ENCODE peak calls at places on chromosomes 7 and 10, in eight cellular contexts. K is suprapubic skin, S is lower lobe of right lung, E is body of pancreas, A is neural progenitor cell, W is Peyer's patch, R is cardiac muscle cell, B is tibial artery. J is an unnamed sample.

GRCh38 chr10:36880898-36881297 is 244.5 kb upstream of the ANKRD30A start:
- DNase-seq in K (no peak), S (no peak), E (no peak), A (peak; percentile 36), W (no peak), R (peak; percentile 35), B (no peak), J (no peak)

GRCh38 chr10:80771902-80772555 is 234.3 kb downstream of the SH2D4B start:
- DNase-seq in K (no peak), S (no peak), E (no peak), A (peak; percentile 21), W (no peak), R (no peak), B (no peak), J (no peak)

GRCh38 chr10:98391578-98391991 is 23.4 kb downstream of the PYROXD2 start:
- DNase-seq in K (no peak), S (no peak), E (peak; percentile 29), A (no peak), W (no peak), R (no peak), B (peak; percentile 71), J (peak; percentile 77)

GRCh38 chr10:75403144-75404022 is 1.8 kb upstream of the ZNF503 start:
- DNase-seq in K (no peak), S (peak; percentile 69), E (peak; percentile 59), A (peak; percentile 87), W (no peak), R (peak; percentile 74), B (peak; percentile 41), J (peak; percentile 35)

GRCh38 chr10:133279961-133280283 is 3.3 kb upstream of the ADAM8 start:
- DNase-seq in K (no peak), S (no peak), E (no peak), A (no peak), W (peak; percentile 30), R (no peak), B (no peak), J (no peak)

GRCh38 chr10:14669576-14669975 is 105.1 kb downstream of the FAM107B start:
- DNase-seq in K (no peak), S (no peak), E (no peak), A (no peak), W (no peak), R (no peak), B (no peak), J (no peak)

GRCh38 chr10:614772-615582 is 74.5 kb downstream of the DIP2C start:
- DNase-seq in K (no peak), S (peak; percentile 35), E (peak; percentile 14), A (no peak), W (no peak), R (no peak), B (no peak), J (peak; percentile 65)

GRCh38 chr10:129842031-129842430 is 122.0 kb downstream of the EBF3 start:
- DNase-seq in K (no peak), S (no peak), E (no peak), A (no peak), W (no peak), R (no peak), B (no peak), J (no peak)

GRCh38 chr10:72173635-72174296 is 42.0 kb upstream of the ANAPC16 start:
- DNase-seq in K (no peak), S (no peak), E (no peak), A (no peak), W (no peak), R (no peak), B (no peak), J (no peak)

GRCh38 chr10:50798297-50798696 is 58.6 kb downstream of the ASAH2B start:
- DNase-seq in K (no peak), S (no peak), E (no peak), A (no peak), W (no peak), R (no peak), B (no peak), J (no peak)

GRCh38 chr7:132437730-132438129 is 138.5 kb downstream of the PLXNA4 start:
- DNase-seq in K (no peak), S (no peak), E (no peak), A (no peak), W (no peak), R (peak; percentile 80), B (no peak), J (no peak)

GRCh38 chr7:104883248-104883717 is 130.7 kb upstream of the KMT2E start:
- DNase-seq in K (no peak), S (no peak), E (no peak), A (no peak), W (no peak), R (peak; percentile 64), B (no peak), J (no peak)

GRCh38 chr7:75915416-75916156 is 631 bp downstream of the POR start:
- DNase-seq in K (no peak), S (no peak), E (peak; percentile 26), A (peak; percentile 20), W (no peak), R (no peak), B (peak; percentile 31), J (peak; percentile 31)

GRCh38 chr10:14016011-14016536 is 314.6 kb downstream of the FRMD4A start:
- DNase-seq in K (no peak), S (peak; percentile 57), E (peak; percentile 36), A (no peak), W (no peak), R (no peak), B (peak; percentile 63), J (peak; percentile 52)

GRCh38 chr7:79692015-79692414 is 238.5 kb upstream of the MAGI2 start:
- DNase-seq in K (no peak), S (no peak), E (no peak), A (no peak), W (no peak), R (no peak), B (no peak), J (no peak)

GRCh38 chr7:91310829-91311460 is 46.7 kb downstream of the FZD1 start:
- DNase-seq in K (no peak), S (no peak), E (peak; percentile 15), A (peak; percentile 37), W (no peak), R (no peak), B (peak; percentile 73), J (no peak)

GRCh38 chr7:4787541-4787940 is 12.1 kb downstream of the AP5Z1 start:
- DNase-seq in K (no peak), S (no peak), E (no peak), A (no peak), W (no peak), R (no peak), B (no peak), J (no peak)

GRCh38 chr10:93893646-93894515 is at the start of gene SLC35G1:
- DNase-seq in K (no peak), S (peak; percentile 72), E (peak; percentile 77), A (peak; percentile 92), W (peak; percentile 55), R (peak; percentile 79), B (peak; percentile 22), J (peak; percentile 86)

GRCh38 chr7:118152632-118153031 is 31.3 kb upstream of the LSM8 start:
- DNase-seq in K (no peak), S (no peak), E (no peak), A (no peak), W (no peak), R (no peak), B (no peak), J (no peak)
- H3K4me1 ChIP-seq in K (no peaks in the 10 kb centered on the region), S (no peaks in the 10 kb centered on the region), E (no peaks in the 10 kb centered on the region), A (peaks cover 13% of the 10 kb centered on the region), W (no peaks in the 10 kb centered on the region), R (no peaks in the 10 kb centered on the region), B (no peaks in the 10 kb centered on the region), J (no peaks in the 10 kb centered on the region)

DNA sequence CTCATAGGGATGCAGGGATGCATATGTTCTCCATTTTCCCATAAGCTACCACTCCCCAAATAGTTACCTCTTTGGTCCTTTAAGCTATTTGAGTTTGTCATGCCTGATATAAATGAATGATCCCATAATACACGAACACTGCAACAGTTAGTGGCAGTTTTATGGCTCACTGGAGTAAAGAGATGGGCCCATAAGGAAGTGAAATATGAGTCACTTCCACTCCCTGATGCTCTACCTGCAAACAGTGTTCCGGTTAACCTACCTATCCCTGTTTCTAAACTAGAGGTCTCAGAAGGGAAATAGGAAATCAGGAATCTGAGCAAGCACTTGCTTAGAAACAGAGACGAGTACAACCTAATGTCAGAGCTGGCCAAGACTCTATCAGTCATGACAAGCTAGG is 71.7 kb downstream of the CALD1 start:
- DNase-seq in K (no peak), S (no peak), E (no peak), A (no peak), W (no peak), R (no peak), B (no peak), J (no peak)
- H3K27ac ChIP-seq in K (no peak overlapping the region), S (no peak overlapping the region), E (no peak overlapping the region), A (no peak overlapping the region), W (no peak overlapping the region), R (no peak overlapping the region), B (peak overlapping the region; percentile 89), J (no peak overlapping the region)

DNA sequence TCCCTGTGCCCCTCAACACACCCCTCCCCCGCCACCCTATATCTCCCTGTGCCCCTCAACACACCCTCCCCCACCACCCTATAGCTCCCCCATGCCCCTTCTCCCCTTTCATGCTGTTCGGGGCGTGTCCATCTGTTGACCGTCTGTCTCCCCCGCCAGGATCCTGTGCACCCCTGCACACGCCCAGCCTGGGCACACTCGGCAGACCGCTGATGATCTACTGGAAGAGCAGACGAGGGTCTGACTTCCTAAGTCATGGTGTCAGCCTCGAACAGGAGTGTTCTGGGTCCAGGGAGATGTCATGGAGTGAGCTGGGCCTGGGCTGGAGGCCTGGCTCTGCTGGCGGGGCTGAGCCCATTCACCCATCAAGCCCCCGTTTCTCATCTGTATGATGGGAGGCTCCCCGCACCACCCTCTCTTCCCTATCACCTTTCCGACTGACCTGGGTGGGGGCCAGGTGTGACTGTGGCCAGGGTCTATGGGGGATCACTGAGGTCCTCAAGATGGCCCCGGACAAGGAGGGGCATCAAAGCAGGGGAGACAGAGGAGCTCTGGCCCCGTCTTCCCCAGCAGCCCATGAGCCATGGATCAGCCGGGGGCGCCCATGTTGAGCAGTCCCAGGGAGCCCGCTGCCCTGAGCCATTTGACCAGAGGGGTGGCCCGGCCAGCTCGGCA is 48.3 kb downstream of the PDGFA start:
- DNase-seq in K (peak; percentile 63), S (no peak), E (no peak), A (no peak), W (no peak), R (no peak), B (no peak), J (no peak)
- H3K4me3 ChIP-seq in K (no peak overlapping the region), S (no peak overlapping the region), E (no peak overlapping the region), A (no peak overlapping the region), W (no peak overlapping the region), R (no peak overlapping the region), B (no peak overlapping the region), J (peak overlapping the region; percentile 15)

GRCh38 chr7:152131981-152132494 is 106.6 kb downstream of the GALNT11 start:
- DNase-seq in K (no peak), S (no peak), E (no peak), A (no peak), W (no peak), R (no peak), B (no peak), J (no peak)

GRCh38 chr7:152132812-152133211 is 107.3 kb downstream of the GALNT11 start:
- DNase-seq in K (no peak), S (no peak), E (no peak), A (no peak), W (no peak), R (no peak), B (no peak), J (no peak)

GRCh38 chr7:152129682-152130081 is 104.2 kb downstream of the GALNT11 start:
- DNase-seq in K (no peak), S (no peak), E (no peak), A (no peak), W (no peak), R (no peak), B (no peak), J (no peak)

GRCh38 chr7:152128741-152129461 is 103.4 kb downstream of the GALNT11 start:
- DNase-seq in K (no peak), S (no peak), E (no peak), A (no peak), W (no peak), R (no peak), B (no peak), J (no peak)

GRCh38 chr7:152130658-152131590 is 105.5 kb downstream of the GALNT11 start:
- DNase-seq in K (no peak), S (no peak), E (no peak), A (no peak), W (no peak), R (no peak), B (no peak), J (no peak)
- H3K4me1 ChIP-seq in K (no peaks in the 10 kb centered on the region), S (no peaks in the 10 kb centered on the region), E (no peaks in the 10 kb centered on the region), A (no peaks in the 10 kb centered on the region), W (no peaks in the 10 kb centered on the region), R (no peaks in the 10 kb centered on the region), B (no peaks in the 10 kb centered on the region), J (no peaks in the 10 kb centered on the region)

J was measured in psoas muscle.